ENCODE peak calls at places on chromosomes 4 and X, in nine cellular contexts. K is CD8-positive, alpha-beta T cell; D is K562; A is fibroblast of mammary gland; Z is choroid plexus epithelial cell; E is AG09319; T is stomach; H is B cell; Q is foreskin fibroblast. U is an unnamed sample.

GRCh38 chrX:34655496-34656258 is 1.4 kb downstream of the TMEM47 start:
- DNase-seq in Z (peak; percentile 58), Q (no peak), A (no peak), E (no peak), D (no peak), H (no peak), K (no peak), T (no peak), U (no peak)

GRCh38 chr4:90007494-90008167 is 113.0 kb downstream of the MMRN1 start:
- DNase-seq in K (no peak), H (no peak), Q (no peak), E (no peak), Z (no peak), A (no peak), T (no peak), D (no peak), U (no peak)

GRCh38 chr4:26300314-26301307 is 20.2 kb upstream of the RBPJ start:
- DNase-seq in T (no peak), Q (peak; percentile 75), Z (peak; percentile 39), A (peak; percentile 73), D (no peak), H (no peak), E (no peak), K (no peak), U (no peak)

GRCh38 chr4:42460043-42460442 is 62.8 kb downstream of the SHISA3 start:
- DNase-seq in T (peak; percentile 28), E (no peak), D (no peak), Z (no peak), H (no peak), A (no peak), K (no peak), Q (no peak), U (peak; percentile 70)

GRCh38 chr4:78616046-78616498 is 64.5 kb downstream of the ANXA3 start:
- DNase-seq in A (peak; percentile 45), D (no peak), Q (peak; percentile 77), K (no peak), H (no peak), E (no peak), Z (peak; percentile 57), T (no peak), U (no peak)

GRCh38 chrX:39104745-39105144 is 303.5 kb downstream of the MID1IP1 start:
- DNase-seq in H (no peak), Q (no peak), Z (no peak), D (no peak), K (no peak), T (no peak), E (no peak), A (no peak), U (no peak)

GRCh38 chr4:38675167-38676121 is 11.4 kb downstream of the KLF3 start:
- DNase-seq in Q (peak; percentile 92), A (peak; percentile 88), T (peak; percentile 86), H (peak; percentile 87), D (peak; percentile 55), K (peak; percentile 74), Z (peak; percentile 92), E (no peak), U (peak; percentile 71)

GRCh38 chrX:72030431-72030830 is 101.3 kb downstream of the RTL5 start:
- DNase-seq in Z (no peak), E (no peak), A (no peak), H (no peak), K (no peak), Q (no peak), T (no peak), D (no peak), U (no peak)

GRCh38 chrX:95318882-95319281 is 1365.8 kb upstream of the DIAPH2 start:
- DNase-seq in Q (no peak), T (no peak), Z (no peak), D (peak; percentile 5), E (no peak), A (peak; percentile 3), K (no peak), H (no peak), U (peak; percentile 8)
- TF ChIP-seq CTCF in Q (no peak), T (no peak), Z (no peak), D (no peak), E (peak; percentile 39), A (peak; percentile 32), K (no peak), H (no peak), U (peak; percentile 53)

GRCh38 chr4:121514443-121514842 is 133.6 kb upstream of the QRFPR start:
- DNase-seq in E (no peak), D (no peak), Z (no peak), T (no peak), K (no peak), Q (no peak), H (no peak), A (no peak), U (no peak)
- TF ChIP-seq CTCF in E (no peak), D (peak; percentile 25), Z (peak; percentile 2), T (no peak), K (no peak), Q (no peak), H (no peak), A (peak; percentile 13), U (peak; percentile 19)

GRCh38 chr4:120771907-120772306 is 150.6 kb downstream of the PRDM5 start:
- DNase-seq in H (no peak), Q (no peak), K (no peak), E (no peak), T (no peak), Z (no peak), A (no peak), D (no peak), U (no peak)
- TF ChIP-seq CTCF in H (no peak), Q (no peak), K (no peak), E (no peak), T (no peak), Z (no peak), A (no peak), D (no peak), U (no peak)

GRCh38 chrX:40284852-40285251 is 187.1 kb upstream of the BCOR start:
- DNase-seq in D (no peak), Z (no peak), A (no peak), H (no peak), T (no peak), K (no peak), E (no peak), Q (no peak), U (no peak)
- TF ChIP-seq CTCF in D (no peak), Z (no peak), A (no peak), H (no peak), T (no peak), K (no peak), E (no peak), Q (no peak), U (no peak)

GRCh38 chrX:123450217-123450616 is 266.1 kb downstream of the GRIA3 start:
- DNase-seq in Z (peak; percentile 23), T (no peak), K (no peak), H (no peak), E (no peak), A (peak; percentile 17), Q (peak; percentile 14), D (no peak), U (peak; percentile 4)
- TF ChIP-seq CTCF in Z (peak; percentile 52), T (no peak), K (no peak), H (no peak), E (peak; percentile 19), A (peak; percentile 48), Q (peak; percentile 32), D (peak; percentile 36), U (peak; percentile 52)

GRCh38 chr4:93157984-93158383 is 670.6 kb upstream of the ATOH1 start:
- DNase-seq in A (no peak), E (no peak), K (no peak), Z (no peak), Q (no peak), T (no peak), D (no peak), H (no peak), U (no peak)
- TF ChIP-seq CTCF in A (no peak), E (peak; percentile 11), K (no peak), Z (peak; percentile 26), Q (no peak), T (peak; percentile 49), D (no peak), H (no peak), U (peak; percentile 14)

GRCh38 chr4:16581117-16581516 is 317.3 kb downstream of the LDB2 start:
- DNase-seq in H (no peak), K (no peak), Z (no peak), D (no peak), E (no peak), Q (no peak), T (no peak), A (no peak), U (no peak)
- TF ChIP-seq CTCF in H (no peak), K (no peak), Z (no peak), D (no peak), E (no peak), Q (no peak), T (no peak), A (no peak), U (no peak)